ENCODE peak calls at places on chromosomes 12 and 14, in nine cellular contexts. One of them, this sample, is unnamed. For H3K9me2 and H3K4me1, the result is how much of the 10 kb centered on the place peaks cover.

GRCh38 chr14:28756896-28757570 is 9.6 kb upstream of the FOXG1 start:
- DNase-seq in PC-3: peak
- DNase-seq in OCI-LY7: peak
- DNase-seq in PC-9: no peak
- DNase-seq in HCT116: no peak
- DNase-seq in Karpas-422: peak
- DNase-seq in GM23338: peak
- DNase-seq in hepatocyte: peak
- DNase-seq in MM.1S: no peak
- DNase-seq in this sample: peak

GRCh38 chr12:98951401-98951800 is 306.3 kb downstream of the APAF1 start:
- DNase-seq in MM.1S: no peak
- DNase-seq in PC-3: no peak
- DNase-seq in HCT116: no peak
- DNase-seq in OCI-LY7: no peak
- DNase-seq in hepatocyte: no peak
- DNase-seq in PC-9: no peak
- DNase-seq in GM23338: no peak
- DNase-seq in Karpas-422: no peak
- DNase-seq in this sample: no peak

GRCh38 chr14:56119221-56119967 is 1.2 kb downstream of the PELI2 start:
- DNase-seq in MM.1S: no peak
- DNase-seq in PC-9: peak
- DNase-seq in PC-3: no peak
- DNase-seq in GM23338: peak
- DNase-seq in hepatocyte: peak
- DNase-seq in HCT116: no peak
- DNase-seq in OCI-LY7: peak
- DNase-seq in Karpas-422: no peak
- DNase-seq in this sample: peak

GRCh38 chr12:40586823-40587222 is 105.4 kb upstream of the CNTN1 start:
- DNase-seq in HCT116: no peak
- DNase-seq in hepatocyte: no peak
- DNase-seq in PC-3: no peak
- DNase-seq in OCI-LY7: no peak
- DNase-seq in PC-9: no peak
- DNase-seq in GM23338: no peak
- DNase-seq in Karpas-422: no peak
- DNase-seq in MM.1S: no peak
- DNase-seq in this sample: no peak

GRCh38 chr12:16198884-16199283 is 78.6 kb downstream of the SLC15A5 start:
- DNase-seq in hepatocyte: no peak
- DNase-seq in PC-9: no peak
- DNase-seq in HCT116: no peak
- DNase-seq in MM.1S: peak
- DNase-seq in Karpas-422: peak
- DNase-seq in OCI-LY7: peak
- DNase-seq in GM23338: peak
- DNase-seq in PC-3: no peak
- DNase-seq in this sample: no peak

GRCh38 chr12:82314406-82314892 is 43.7 kb downstream of the CCDC59 start:
- DNase-seq in HCT116: no peak
- DNase-seq in PC-3: peak
- DNase-seq in PC-9: peak
- DNase-seq in hepatocyte: peak
- DNase-seq in OCI-LY7: no peak
- DNase-seq in GM23338: peak
- DNase-seq in MM.1S: no peak
- DNase-seq in Karpas-422: no peak
- DNase-seq in this sample: no peak

GRCh38 chr14:91186515-91187066 is 57.9 kb downstream of the GPR68 start:
- DNase-seq in MM.1S: no peak
- DNase-seq in GM23338: no peak
- DNase-seq in PC-3: peak
- DNase-seq in PC-9: no peak
- DNase-seq in Karpas-422: no peak
- DNase-seq in HCT116: no peak
- DNase-seq in hepatocyte: no peak
- DNase-seq in OCI-LY7: no peak
- DNase-seq in this sample: peak

GRCh38 chr12:6047249-6048227 is 76.9 kb downstream of the VWF start:
- DNase-seq in PC-3: no peak
- DNase-seq in GM23338: no peak
- DNase-seq in hepatocyte: peak
- DNase-seq in Karpas-422: no peak
- DNase-seq in HCT116: no peak
- DNase-seq in PC-9: no peak
- DNase-seq in MM.1S: no peak
- DNase-seq in OCI-LY7: no peak
- DNase-seq in this sample: peak

GRCh38 chr14:50084666-50085065 is 31.7 kb downstream of the VCPKMT start:
- DNase-seq in HCT116: no peak
- DNase-seq in GM23338: no peak
- DNase-seq in OCI-LY7: no peak
- DNase-seq in Karpas-422: no peak
- DNase-seq in PC-9: no peak
- DNase-seq in PC-3: no peak
- DNase-seq in MM.1S: no peak
- DNase-seq in hepatocyte: no peak
- DNase-seq in this sample: no peak

GRCh38 chr14:106039400-106039799 is 513.0 kb downstream of the TMEM121 start:
- DNase-seq in Karpas-422: peak
- DNase-seq in hepatocyte: no peak
- DNase-seq in OCI-LY7: no peak
- DNase-seq in MM.1S: no peak
- DNase-seq in PC-3: peak
- DNase-seq in HCT116: peak
- DNase-seq in PC-9: no peak
- DNase-seq in GM23338: peak
- DNase-seq in this sample: no peak

GRCh38 chr12:105279460-105280056 is 43.6 kb upstream of the APPL2 start:
- DNase-seq in PC-9: no peak
- DNase-seq in HCT116: peak
- DNase-seq in OCI-LY7: peak
- DNase-seq in GM23338: peak
- DNase-seq in hepatocyte: peak
- DNase-seq in MM.1S: peak
- DNase-seq in PC-3: no peak
- DNase-seq in Karpas-422: peak
- DNase-seq in this sample: peak

GRCh38 chr14:96502621-96503251 is 554 bp downstream of the PAPOLA start:
- DNase-seq in PC-9: peak
- DNase-seq in MM.1S: peak
- DNase-seq in HCT116: no peak
- DNase-seq in GM23338: peak
- DNase-seq in OCI-LY7: peak
- DNase-seq in PC-3: peak
- DNase-seq in hepatocyte: peak
- DNase-seq in Karpas-422: peak
- DNase-seq in this sample: peak

GRCh38 chr14:94623856-94624499 is 11.8 kb downstream of the SERPINA3 start:
- DNase-seq in OCI-LY7: no peak
- DNase-seq in MM.1S: no peak
- DNase-seq in PC-9: no peak
- DNase-seq in hepatocyte: no peak
- DNase-seq in GM23338: no peak
- DNase-seq in HCT116: no peak
- DNase-seq in Karpas-422: no peak
- DNase-seq in PC-3: no peak
- DNase-seq in this sample: no peak

GRCh38 chr12:87272846-87273245 is 756.4 kb downstream of the C12orf50 start:
- DNase-seq in hepatocyte: no peak
- DNase-seq in GM23338: no peak
- DNase-seq in MM.1S: no peak
- DNase-seq in PC-3: no peak
- DNase-seq in HCT116: no peak
- DNase-seq in OCI-LY7: no peak
- DNase-seq in PC-9: no peak
- DNase-seq in Karpas-422: no peak
- DNase-seq in this sample: no peak

GRCh38 chr12:123113038-123113437 is 37.9 kb downstream of the PITPNM2 start:
- DNase-seq in PC-9: no peak
- DNase-seq in OCI-LY7: no peak
- DNase-seq in PC-3: no peak
- DNase-seq in GM23338: no peak
- DNase-seq in MM.1S: no peak
- DNase-seq in hepatocyte: no peak
- DNase-seq in HCT116: no peak
- DNase-seq in Karpas-422: no peak
- DNase-seq in this sample: no peak

GRCh38 chr12:28585146-28585545 is 394.9 kb downstream of the CCDC91 start:
- DNase-seq in hepatocyte: no peak
- DNase-seq in PC-3: no peak
- DNase-seq in OCI-LY7: no peak
- DNase-seq in Karpas-422: no peak
- DNase-seq in HCT116: no peak
- DNase-seq in GM23338: no peak
- DNase-seq in MM.1S: no peak
- DNase-seq in PC-9: no peak
- DNase-seq in this sample: no peak

GRCh38 chr14:61287196-61287595 is 6.1 kb upstream of the TMEM30B start:
- DNase-seq in hepatocyte: no peak
- DNase-seq in PC-9: no peak
- DNase-seq in Karpas-422: no peak
- DNase-seq in OCI-LY7: no peak
- DNase-seq in GM23338: no peak
- DNase-seq in PC-3: peak
- DNase-seq in MM.1S: no peak
- DNase-seq in HCT116: no peak
- DNase-seq in this sample: peak
- H3K9me2 ChIP-seq in hepatocyte: under half
- H3K9me2 ChIP-seq in PC-9: under half
- H3K9me2 ChIP-seq in Karpas-422: under half
- H3K9me2 ChIP-seq in OCI-LY7: under half
- H3K9me2 ChIP-seq in GM23338: under half
- H3K9me2 ChIP-seq in PC-3: under half
- H3K9me2 ChIP-seq in MM.1S: under half
- H3K9me2 ChIP-seq in HCT116: under half
- H3K9me2 ChIP-seq in this sample: under half

GRCh38 chr12:14766649-14767215 is 36.5 kb downstream of the WBP11 start:
- DNase-seq in GM23338: no peak
- DNase-seq in hepatocyte: no peak
- DNase-seq in Karpas-422: no peak
- DNase-seq in OCI-LY7: no peak
- DNase-seq in PC-3: no peak
- DNase-seq in MM.1S: no peak
- DNase-seq in PC-9: no peak
- DNase-seq in HCT116: no peak
- DNase-seq in this sample: no peak
- H3K27ac ChIP-seq in GM23338: peak
- H3K27ac ChIP-seq in hepatocyte: peak
- H3K27ac ChIP-seq in Karpas-422: no peak
- H3K27ac ChIP-seq in OCI-LY7: no peak
- H3K27ac ChIP-seq in PC-3: no peak
- H3K27ac ChIP-seq in MM.1S: no peak
- H3K27ac ChIP-seq in PC-9: no peak
- H3K27ac ChIP-seq in HCT116: no peak
- H3K27ac ChIP-seq in this sample: no peak

GRCh38 chr12:116159175-116159574 is 118.3 kb downstream of the MED13L start:
- DNase-seq in Karpas-422: no peak
- DNase-seq in MM.1S: no peak
- DNase-seq in hepatocyte: peak
- DNase-seq in PC-9: no peak
- DNase-seq in PC-3: no peak
- DNase-seq in OCI-LY7: no peak
- DNase-seq in GM23338: no peak
- DNase-seq in HCT116: no peak
- DNase-seq in this sample: peak

GRCh38 chr12:116155383-116155782 is 122.1 kb downstream of the MED13L start:
- DNase-seq in PC-3: no peak
- DNase-seq in hepatocyte: no peak
- DNase-seq in GM23338: no peak
- DNase-seq in Karpas-422: no peak
- DNase-seq in OCI-LY7: no peak
- DNase-seq in PC-9: no peak
- DNase-seq in MM.1S: no peak
- DNase-seq in HCT116: no peak
- DNase-seq in this sample: no peak

GRCh38 chr12:116157845-116158267 is 119.6 kb downstream of the MED13L start:
- DNase-seq in hepatocyte: no peak
- DNase-seq in MM.1S: no peak
- DNase-seq in GM23338: peak
- DNase-seq in HCT116: no peak
- DNase-seq in PC-9: no peak
- DNase-seq in OCI-LY7: no peak
- DNase-seq in Karpas-422: no peak
- DNase-seq in PC-3: no peak
- DNase-seq in this sample: no peak

GRCh38 chr12:116153983-116154382 is 123.5 kb downstream of the MED13L start:
- DNase-seq in Karpas-422: no peak
- DNase-seq in HCT116: no peak
- DNase-seq in PC-9: no peak
- DNase-seq in OCI-LY7: no peak
- DNase-seq in hepatocyte: no peak
- DNase-seq in PC-3: no peak
- DNase-seq in MM.1S: no peak
- DNase-seq in GM23338: peak
- DNase-seq in this sample: no peak

DNA sequence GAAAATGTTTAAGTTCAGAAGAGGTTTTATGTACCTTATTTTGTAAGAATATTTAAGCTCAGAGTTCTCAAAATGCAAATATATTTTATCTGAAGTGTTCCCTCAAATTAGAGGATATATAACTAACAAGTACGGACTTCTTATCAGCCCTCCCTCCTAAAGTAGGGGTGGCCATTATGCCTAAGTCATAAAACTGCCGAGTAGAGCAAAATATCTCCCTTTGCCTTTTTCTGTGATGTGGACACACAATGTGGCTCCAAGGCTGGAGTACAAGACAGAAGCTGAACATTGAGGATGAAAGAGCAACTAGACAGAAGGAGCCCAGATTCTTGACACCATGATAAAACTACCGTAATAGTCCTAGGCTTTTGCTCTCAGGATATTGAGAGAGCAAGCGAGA is 120.9 kb downstream of the MED13L start:
- DNase-seq in HCT116: no peak
- DNase-seq in PC-9: no peak
- DNase-seq in GM23338: no peak
- DNase-seq in hepatocyte: no peak
- DNase-seq in Karpas-422: no peak
- DNase-seq in MM.1S: no peak
- DNase-seq in OCI-LY7: no peak
- DNase-seq in PC-3: no peak
- DNase-seq in this sample: no peak
- H3K4me1 ChIP-seq in HCT116: under half
- H3K4me1 ChIP-seq in PC-9: under half
- H3K4me1 ChIP-seq in GM23338: half or more
- H3K4me1 ChIP-seq in hepatocyte: under half
- H3K4me1 ChIP-seq in Karpas-422: under half
- H3K4me1 ChIP-seq in MM.1S: under half
- H3K4me1 ChIP-seq in OCI-LY7: under half
- H3K4me1 ChIP-seq in PC-3: under half
- H3K4me1 ChIP-seq in this sample: under half

DNA sequence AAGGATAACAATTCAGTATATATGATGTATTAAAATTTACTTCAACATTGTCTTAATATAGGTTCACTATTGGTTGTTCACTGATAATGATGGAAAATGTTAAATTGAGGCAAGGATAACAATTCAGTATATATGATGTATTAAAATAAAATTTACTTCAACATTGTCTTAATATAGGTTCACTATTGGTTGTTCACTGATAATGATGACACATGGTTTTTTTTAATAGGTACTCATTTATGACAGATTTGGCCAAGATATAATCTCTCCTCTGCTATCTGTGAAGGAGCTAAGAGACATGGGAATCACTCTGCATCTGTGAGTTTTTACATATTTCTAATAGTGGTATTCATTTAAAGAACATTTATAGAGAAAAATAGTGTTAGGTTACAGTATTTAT is 8.1 kb downstream of the SCFD1 start:
- DNase-seq in hepatocyte: no peak
- DNase-seq in Karpas-422: no peak
- DNase-seq in PC-3: no peak
- DNase-seq in MM.1S: no peak
- DNase-seq in OCI-LY7: no peak
- DNase-seq in HCT116: no peak
- DNase-seq in GM23338: no peak
- DNase-seq in PC-9: no peak
- DNase-seq in this sample: no peak
- H3K9me2 ChIP-seq in hepatocyte: under half
- H3K9me2 ChIP-seq in Karpas-422: under half
- H3K9me2 ChIP-seq in PC-3: under half
- H3K9me2 ChIP-seq in MM.1S: under half
- H3K9me2 ChIP-seq in OCI-LY7: under half
- H3K9me2 ChIP-seq in HCT116: under half
- H3K9me2 ChIP-seq in GM23338: under half
- H3K9me2 ChIP-seq in PC-9: under half
- H3K9me2 ChIP-seq in this sample: under half

This sample was measured in GM23248.